ENCODE peak calls at places on chromosomes 11 and 22, in nine cellular contexts. D, E, B, M, R, K, Y, T and I are unnamed samples.

GRCh38 chr11:118868659-118869058 is 15.0 kb upstream of the CXCR5 start:
- DNase-seq in B (no peak), Y (no peak), M (no peak), E (no peak), D (no peak), K (no peak), T (no peak), R (no peak), I (no peak)

GRCh38 chr22:20983081-20983745 is 1.1 kb downstream of the LZTR1 start:
- DNase-seq in B (no peak), T (no peak), M (no peak), Y (no peak), R (no peak), D (no peak), E (no peak), K (no peak), I (no peak)

GRCh38 chr11:108897071-108897481 is 232.2 kb downstream of the DDX10 start:
- DNase-seq in K (no peak), M (no peak), R (no peak), E (peak; percentile 62), Y (no peak), B (no peak), D (no peak), T (no peak), I (no peak)

GRCh38 chr11:128852327-128853023 is 14.6 kb downstream of the KCNJ1 start:
- DNase-seq in E (no peak), B (no peak), Y (no peak), D (no peak), K (no peak), R (peak; percentile 44), T (peak; percentile 33), M (no peak), I (no peak)

GRCh38 chr11:116874251-116874650 is 36.8 kb upstream of the APOA1 start:
- DNase-seq in D (peak; percentile 36), R (no peak), Y (no peak), B (no peak), T (no peak), M (no peak), K (no peak), E (no peak), I (no peak)

GRCh38 chr11:128359515-128359914 is 227.8 kb downstream of the ETS1 start:
- DNase-seq in B (no peak), D (no peak), R (no peak), E (no peak), Y (no peak), K (no peak), T (no peak), M (no peak), I (no peak)

GRCh38 chr22:23235425-23235824 is 55.1 kb downstream of the BCR start:
- DNase-seq in M (no peak), E (peak; percentile 12), B (no peak), T (no peak), D (no peak), Y (no peak), R (no peak), K (no peak), I (no peak)

GRCh38 chr11:61834278-61835004 is 6.3 kb downstream of the FADS2 start:
- DNase-seq in Y (peak; percentile 52), B (no peak), E (peak; percentile 34), T (peak; percentile 69), K (peak; percentile 35), M (no peak), D (no peak), R (peak; percentile 60), I (no peak)